ENCODE peak calls at places on chromosomes 1 and 21, in four cellular contexts. I is transverse colon, A is sigmoid colon, P is foreskin fibroblast. J is an unnamed sample.

GRCh38 chr1:16162163-16162822 is 6.4 kb upstream of the EPHA2 start:
- DNase-seq in I (peak), A (no peak), P (no peak), J (no peak)

GRCh38 chr1:226405411-226405988 is 2.4 kb downstream of the PARP1 start:
- DNase-seq in I (no peak), A (no peak), P (no peak), J (no peak)

GRCh38 chr1:36889846-36890245 is 144.5 kb downstream of the GRIK3 start:
- DNase-seq in I (no peak), A (peak), P (no peak), J (no peak)

GRCh38 chr1:189804352-189804751 is 673.3 kb downstream of the BRINP3 start:
- DNase-seq in I (no peak), A (no peak), P (no peak), J (no peak)

GRCh38 chr21:35111531-35111930 is 62.4 kb upstream of the RUNX1 start:
- DNase-seq in I (no peak), A (no peak), P (no peak), J (no peak)

GRCh38 chr1:215054266-215054665 is 28.3 kb upstream of the KCNK2 start:
- DNase-seq in I (no peak), A (no peak), P (no peak), J (no peak)

GRCh38 chr1:119662034-119662437 is 14.0 kb upstream of the ZNF697 start:
- DNase-seq in I (peak), A (no peak), P (no peak), J (no peak)

GRCh38 chr1:50418600-50419109 is 4.6 kb downstream of the DMRTA2 start:
- DNase-seq in I (no peak), A (no peak), P (peak), J (no peak)

GRCh38 chr1:1873186-1873585 is 17.7 kb downstream of the GNB1 start:
- DNase-seq in I (peak), A (no peak), P (no peak), J (no peak)

GRCh38 chr1:110505596-110505995 is 13.4 kb downstream of the KCNA10 start:
- DNase-seq in I (no peak), A (no peak), P (no peak), J (no peak)

GRCh38 chr1:165483412-165483811 is 38.5 kb upstream of the RXRG start:
- DNase-seq in I (no peak), A (no peak), P (no peak), J (no peak)

GRCh38 chr1:221708076-221708571 is 33.8 kb downstream of the DUSP10 start:
- DNase-seq in I (no peak), A (no peak), P (no peak), J (no peak)

GRCh38 chr1:154405762-154406571 is 824 bp downstream of the IL6R start:
- DNase-seq in I (peak), A (peak), P (peak), J (no peak)

GRCh38 chr1:76070538-76070937 is 4.0 kb upstream of the ST6GALNAC3 start:
- DNase-seq in I (no peak), A (no peak), P (no peak), J (no peak)

GRCh38 chr21:23008803-23009202 is 2010.6 kb downstream of the NCAM2 start:
- DNase-seq in I (no peak), A (no peak), P (no peak), J (no peak)

GRCh38 chr1:11507309-11507708 is 28.4 kb downstream of the DISP3 start:
- DNase-seq in I (no peak), A (peak), P (no peak), J (no peak)

GRCh38 chr1:223074427-223074826 is 68.6 kb downstream of the TLR5 start:
- DNase-seq in I (no peak), A (no peak), P (no peak), J (no peak)

GRCh38 chr1:151523331-151523730 is 12.1 kb downstream of the CGN start:
- DNase-seq in I (no peak), A (peak), P (no peak), J (no peak)

GRCh38 chr1:156126701-156127534 is 12.4 kb downstream of the LMNA start:
- DNase-seq in I (peak), A (peak), P (peak), J (peak)

GRCh38 chr1:76942549-76942948 is 75.3 kb downstream of the ST6GALNAC5 start:
- DNase-seq in I (no peak), A (no peak), P (peak), J (no peak)

GRCh38 chr1:180527270-180527669 is 24.9 kb upstream of the ACBD6 start:
- DNase-seq in I (no peak), A (no peak), P (peak), J (no peak)

GRCh38 chr1:25631750-25632495 is 15.3 kb downstream of the MAN1C1 start:
- DNase-seq in I (no peak), A (no peak), P (no peak), J (no peak)

GRCh38 chr1:201774224-201774982 is 54.6 kb upstream of the IPO9 start:
- DNase-seq in I (no peak), A (no peak), P (peak), J (no peak)

GRCh38 chr1:185279571-185279970 is 37.5 kb downstream of the IVNS1ABP start:
- DNase-seq in I (no peak), A (no peak), P (peak), J (no peak)

GRCh38 chr1:204327359-204327758 is 32.4 kb downstream of the PLEKHA6 start:
- DNase-seq in I (no peak), A (no peak), P (no peak), J (no peak)

GRCh38 chr1:30966690-30967369 is 58.3 kb upstream of the SDC3 start:
- DNase-seq in I (no peak), A (no peak), P (peak), J (no peak)

GRCh38 chr1:106755682-106756406 is 300.6 kb upstream of the PRMT6 start:
- DNase-seq in I (no peak), A (no peak), P (peak), J (peak)

GRCh38 chr1:90717665-90718410 is 736 bp upstream of the BARHL2 start:
- DNase-seq in I (peak), A (no peak), P (peak), J (no peak)

GRCh38 chr1:29117381-29117780 is 6.3 kb downstream of the TMEM200B start:
- DNase-seq in I (no peak), A (no peak), P (peak), J (no peak)

GRCh38 chr1:31102501-31102950 is 37.0 kb upstream of the PUM1 start:
- DNase-seq in I (peak), A (peak), P (peak), J (no peak)

GRCh38 chr1:200968469-200969410 is 54.8 kb downstream of the KIF21B start:
- DNase-seq in I (no peak), A (no peak), P (no peak), J (no peak)

DNA sequence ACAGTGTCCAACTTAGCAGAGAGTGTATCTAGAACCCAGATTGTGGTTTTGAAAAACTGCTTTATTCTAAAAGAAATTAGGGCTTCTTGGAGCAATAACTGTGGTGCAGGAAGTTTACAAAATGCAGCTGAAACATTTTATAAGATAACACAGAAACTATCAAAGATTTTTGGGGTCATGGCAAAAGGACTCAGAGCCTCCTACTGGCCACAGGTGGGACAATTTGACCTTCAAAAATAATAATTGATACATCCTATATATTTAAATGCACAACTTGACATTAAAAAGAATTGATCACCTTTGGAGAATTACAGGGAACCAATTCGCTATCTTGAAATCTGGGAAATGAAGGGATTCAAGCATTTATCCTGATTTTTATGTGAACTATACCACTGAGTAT is 235.2 kb downstream of the RPS6KC1 start:
- DNase-seq in I (no peak), A (no peak), P (peak), J (no peak)
- TF ChIP-seq CTCF in I (no peak), A (no peak), P (no peak), J (no peak)

GRCh38 chr1:234765672-234766071 is 155.7 kb upstream of the IRF2BP2 start:
- DNase-seq in I (no peak), A (no peak), P (no peak), J (no peak)

GRCh38 chr1:234769284-234769998 is 159.5 kb upstream of the IRF2BP2 start:
- DNase-seq in I (no peak), A (no peak), P (no peak), J (no peak)

GRCh38 chr1:234768569-234769283 is 158.7 kb upstream of the IRF2BP2 start:
- DNase-seq in I (peak), A (no peak), P (no peak), J (no peak)

GRCh38 chr1:234770031-234770795 is 160.2 kb upstream of the IRF2BP2 start:
- DNase-seq in I (no peak), A (no peak), P (peak), J (no peak)

DNA sequence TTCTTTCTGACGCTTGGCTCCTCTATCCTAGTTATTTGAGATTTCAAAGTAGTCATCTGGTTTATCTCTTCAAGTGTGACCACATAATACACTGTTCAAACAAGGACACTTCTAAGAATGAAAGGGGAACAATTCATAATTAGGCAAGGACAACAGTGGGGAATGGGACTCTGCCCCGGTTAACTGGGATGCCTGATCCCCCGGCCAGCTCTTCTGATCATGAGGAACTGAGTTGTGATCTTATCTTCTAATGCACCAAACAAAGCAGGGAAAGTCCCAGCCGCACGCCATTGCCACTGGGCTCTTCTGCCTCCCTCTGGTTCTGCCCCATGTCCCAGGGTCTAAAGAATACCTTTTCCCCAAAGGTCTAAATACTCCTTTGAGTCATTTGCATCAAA is 158.2 kb upstream of the IRF2BP2 start:
- DNase-seq in I (no peak), A (no peak), P (no peak), J (no peak)
- H3K4me3 ChIP-seq in I (no peak), A (no peak), P (no peak), J (no peak)

DNA sequence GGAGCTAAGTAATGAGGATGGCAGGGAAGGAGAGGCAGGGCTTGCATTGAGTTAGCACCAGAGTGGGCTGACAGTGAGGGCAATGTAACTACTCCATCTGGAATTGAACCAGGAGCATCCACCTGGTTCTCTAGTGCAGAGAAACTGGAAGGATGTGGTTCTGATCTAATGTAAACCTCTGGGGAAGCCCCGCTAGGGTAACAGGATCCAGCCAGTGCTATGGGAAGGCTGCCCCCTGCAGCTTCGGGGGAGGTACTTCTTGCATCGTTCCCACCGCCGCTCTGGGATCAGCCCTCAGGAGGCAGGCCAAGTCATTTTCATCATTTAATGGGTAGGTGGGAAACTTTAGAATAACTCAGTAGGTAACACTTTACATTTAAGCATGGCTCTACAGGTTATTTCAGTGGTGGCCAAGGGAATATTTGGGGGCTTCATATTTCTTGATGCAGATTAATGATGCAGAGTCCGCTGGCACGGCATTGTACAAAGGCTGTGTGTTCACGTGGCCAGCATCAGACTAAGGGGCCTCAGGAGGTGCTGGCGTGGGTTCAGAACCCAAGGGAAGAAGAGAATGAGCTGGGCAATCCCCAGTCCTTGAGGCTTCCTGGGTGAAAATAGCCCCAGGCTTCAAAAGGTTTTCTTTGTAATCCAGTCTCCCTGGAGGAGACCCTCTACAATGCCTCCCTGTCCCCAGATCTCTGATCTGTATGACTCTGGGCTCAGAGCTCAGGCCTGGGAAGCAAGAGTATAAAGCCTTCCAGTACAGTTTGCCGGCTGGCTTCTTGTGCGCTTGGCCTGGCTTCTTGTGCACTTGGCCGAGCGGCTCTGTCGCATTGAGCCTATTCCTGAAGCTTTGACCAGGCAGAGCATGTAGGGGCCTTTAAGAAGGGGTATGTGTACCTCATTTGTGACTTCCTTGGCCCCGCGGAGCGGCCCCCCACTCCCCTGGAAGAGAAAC is 26.4 kb upstream of the KAZN start:
- DNase-seq in I (no peak), A (no peak), P (no peak), J (no peak)
- TF ChIP-seq CTCF in I (no peak), A (no peak), P (no peak), J (no peak)

GRCh38 chr1:208256556-208256955 is 12.4 kb upstream of the PLXNA2 start:
- DNase-seq in I (no peak), A (no peak), P (no peak), J (no peak)

GRCh38 chr1:208254376-208254775 is 10.2 kb upstream of the PLXNA2 start:
- DNase-seq in I (no peak), A (no peak), P (no peak), J (no peak)

GRCh38 chr1:208257326-208257725 is 13.1 kb upstream of the PLXNA2 start:
- DNase-seq in I (no peak), A (no peak), P (no peak), J (no peak)

GRCh38 chr1:208254862-208255261 is 10.7 kb upstream of the PLXNA2 start:
- DNase-seq in I (no peak), A (no peak), P (peak), J (peak)

DNA sequence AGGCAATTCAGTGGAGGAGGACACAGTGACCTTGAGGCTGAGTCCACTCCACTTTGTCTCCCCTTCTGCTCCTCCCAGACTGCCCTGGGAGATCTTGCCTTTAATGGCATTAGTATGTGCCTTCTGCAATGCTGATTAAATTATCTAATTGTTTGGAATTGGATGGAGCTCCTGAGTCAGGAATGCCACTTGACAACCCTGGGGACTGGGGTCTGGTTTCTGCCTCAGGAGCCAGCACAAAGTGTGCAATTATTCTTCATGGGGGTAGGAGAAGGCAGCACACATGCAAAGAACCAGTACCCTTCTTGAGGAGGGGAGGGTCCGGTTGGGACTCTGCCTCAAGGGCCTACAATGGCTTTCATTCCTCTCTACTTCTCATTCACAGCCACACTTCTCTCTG is 11.9 kb upstream of the PLXNA2 start:
- DNase-seq in I (no peak), A (no peak), P (no peak), J (no peak)
- H3K4me3 ChIP-seq in I (no peak), A (no peak), P (no peak), J (no peak)

DNA sequence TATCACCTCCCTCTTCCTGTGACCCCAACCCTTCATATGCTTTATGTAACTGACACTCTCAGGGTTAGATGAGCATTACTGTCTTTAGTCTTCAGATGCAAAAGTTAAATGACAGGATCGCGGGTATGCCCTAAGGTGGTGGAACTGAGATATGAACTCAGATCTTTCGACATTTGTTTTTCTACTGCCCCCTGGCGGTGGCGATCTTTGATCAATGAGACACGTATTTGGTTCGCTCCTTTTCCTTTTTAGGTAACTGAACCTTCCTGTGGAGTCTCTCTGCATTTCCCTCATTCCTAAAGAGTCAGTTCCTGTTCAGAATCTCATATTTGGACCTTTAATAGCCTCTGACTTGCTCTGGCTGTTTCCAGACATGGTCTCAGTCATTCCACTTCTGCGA is 47.8 kb upstream of the ZP4 start:
- DNase-seq in I (peak), A (no peak), P (no peak), J (no peak)
- TF ChIP-seq CTCF in I (peak), A (no peak), P (no peak), J (no peak)

J was measured in AG04449.